ENCODE peak calls at places on chromosomes 11 and 22, in six cellular contexts. J is cardiac fibroblast, F is thyroid gland, X is glutamatergic neuron, O is uterus, Q is esophagus squamous epithelium. P is an unnamed sample.

GRCh38 chr11:65223031-65223430 is 38.7 kb upstream of the POLA2 start:
- DNase-seq in X (no peak), O (no peak), J (no peak), F (no peak), Q (no peak), P (no peak)

GRCh38 chr11:28899706-28900105 is 791.5 kb downstream of the METTL15 start:
- DNase-seq in Q (no peak), X (no peak), O (no peak), J (no peak), F (no peak), P (no peak)

GRCh38 chr11:57316017-57316416 is 8.7 kb downstream of the TNKS1BP1 start:
- DNase-seq in Q (no peak), O (no peak), F (peak), J (peak), X (no peak), P (no peak)

GRCh38 chr22:44901301-44901700 is 108.5 kb downstream of the PHF21B start:
- DNase-seq in O (no peak), J (peak), F (no peak), Q (no peak), X (no peak), P (no peak)

GRCh38 chr11:17405232-17406005 is 17.0 kb upstream of the KCNJ11 start:
- DNase-seq in F (peak), O (peak), X (peak), J (peak), Q (no peak), P (no peak)

GRCh38 chr11:97979741-97980140 is 1041.0 kb upstream of the CNTN5 start:
- DNase-seq in F (no peak), Q (no peak), X (no peak), J (no peak), O (no peak), P (no peak)

GRCh38 chr22:31346733-31347250 is 646 bp upstream of the PATZ1 start:
- DNase-seq in X (peak), F (peak), O (peak), Q (no peak), J (peak), P (peak)

GRCh38 chr11:115042002-115042401 is 363.7 kb downstream of the NXPE2 start:
- DNase-seq in Q (no peak), F (no peak), O (no peak), X (peak), J (no peak), P (no peak)

GRCh38 chr22:27896251-27896650 is 22.8 kb downstream of the PITPNB start:
- DNase-seq in X (no peak), Q (no peak), O (no peak), F (no peak), J (no peak), P (no peak)

GRCh38 chr22:38860291-38861169 is 11.5 kb downstream of the CBX6 start:
- DNase-seq in Q (no peak), O (no peak), X (peak), J (no peak), F (no peak), P (no peak)

DNA sequence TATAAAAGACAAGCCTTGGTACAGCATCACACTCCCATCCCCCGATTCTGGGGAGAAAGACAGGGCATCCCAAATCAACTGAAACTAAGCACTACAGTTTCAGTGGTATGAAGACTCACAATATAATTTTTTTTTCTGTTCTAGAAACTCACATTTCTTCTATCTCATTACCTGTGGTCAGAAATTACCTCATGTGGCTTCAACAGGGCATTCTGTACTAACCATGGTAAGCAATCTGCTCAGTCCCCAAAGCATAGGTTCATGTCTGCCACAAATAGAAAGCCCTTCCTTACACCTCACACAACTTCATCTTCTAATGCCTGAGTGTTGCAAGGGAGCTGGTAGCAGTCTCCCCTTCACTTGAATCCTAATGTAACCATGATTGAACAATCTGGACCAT is 147.4 kb upstream of the POU2AF2 start:
- DNase-seq in J (no peak), F (no peak), X (no peak), O (no peak), Q (no peak), P (no peak)
- TF ChIP-seq CTCF in J (no peak), F (no peak), X (no peak), O (no peak), Q (no peak), P (no peak)

GRCh38 chr22:25169278-25170031 is 30.2 kb upstream of the CRYBB3 start:
- DNase-seq in O (no peak), F (peak), Q (no peak), J (no peak), X (no peak), P (no peak)

GRCh38 chr22:25174156-25174887 is 25.3 kb upstream of the CRYBB3 start:
- DNase-seq in O (no peak), X (no peak), F (no peak), J (no peak), Q (no peak), P (no peak)

GRCh38 chr22:25170426-25170980 is 29.2 kb upstream of the CRYBB3 start:
- DNase-seq in X (no peak), F (peak), O (no peak), J (no peak), Q (no peak), P (no peak)

GRCh38 chr22:25174888-25175411 is 24.7 kb upstream of the CRYBB3 start:
- DNase-seq in J (no peak), O (no peak), X (no peak), F (no peak), Q (no peak), P (no peak)

DNA sequence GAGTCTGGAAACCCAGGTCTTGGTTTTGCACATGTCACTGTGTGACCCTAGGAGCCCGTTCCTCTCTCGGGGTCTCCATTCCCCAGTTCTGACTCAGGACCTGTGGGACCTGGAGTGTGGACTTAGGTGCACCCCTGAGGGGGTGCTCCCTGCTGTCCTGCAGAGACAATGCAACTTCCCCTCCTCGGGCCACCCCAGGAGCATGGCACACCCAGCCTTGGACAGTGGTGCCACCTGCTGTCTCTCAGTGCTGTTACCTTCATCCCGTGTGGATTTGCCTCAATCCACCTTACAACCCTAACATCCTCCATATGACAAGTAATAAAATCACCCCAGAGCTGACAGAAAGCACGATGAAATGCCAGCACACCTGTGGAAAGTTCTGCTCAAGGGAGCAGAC is 27.5 kb upstream of the CRYBB3 start:
- DNase-seq in Q (no peak), X (no peak), F (peak), J (peak), O (no peak), P (no peak)
- TF ChIP-seq CTCF in Q (peak), X (no peak), F (peak), J (peak), O (peak), P (no peak)

DNA sequence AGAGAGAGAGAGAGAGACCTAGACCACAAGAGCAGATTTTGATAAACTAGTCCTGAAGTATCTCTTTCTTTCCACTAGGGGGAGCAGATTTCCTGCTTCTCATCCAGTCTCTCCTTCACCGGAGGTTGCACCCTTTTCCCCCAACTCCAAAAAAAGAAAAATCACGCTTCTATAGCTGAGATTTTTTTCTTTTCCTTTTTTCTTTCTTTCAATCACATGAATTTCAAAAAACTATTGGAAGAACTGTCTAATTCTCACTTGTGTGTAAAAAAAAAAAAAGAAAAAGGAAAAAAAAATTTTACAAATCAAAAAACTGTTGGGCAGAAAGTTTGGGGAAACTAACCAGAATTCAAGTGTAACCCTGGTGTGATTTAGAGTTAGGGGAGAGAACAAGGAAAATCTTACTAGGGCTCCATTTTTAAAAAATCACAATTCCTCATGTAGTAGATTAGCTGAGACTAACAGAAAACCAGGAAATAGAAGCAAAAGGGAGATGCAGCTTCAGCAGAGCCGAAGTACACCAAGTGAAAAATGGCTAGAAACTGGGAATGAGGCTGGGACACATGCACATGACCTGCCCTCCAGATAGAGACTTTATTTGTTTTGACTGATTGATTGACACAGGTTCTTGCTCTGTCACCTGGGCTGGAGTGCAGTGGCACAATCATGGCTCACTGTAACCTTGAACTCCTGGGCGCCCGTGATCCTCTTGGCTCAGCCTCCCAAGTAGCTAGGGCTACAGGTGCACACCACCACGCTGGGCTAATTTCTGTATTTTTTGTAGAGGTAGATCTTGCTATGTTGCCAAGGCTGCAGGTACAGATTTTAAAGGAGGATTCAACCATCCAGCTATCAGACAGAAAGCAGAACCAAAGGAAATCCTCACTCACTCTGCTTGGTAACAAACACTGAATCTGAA is 27.1 kb downstream of the SDHD start:
- DNase-seq in Q (no peak), J (peak), X (no peak), O (no peak), F (no peak), P (no peak)
- TF ChIP-seq CTCF in Q (peak), J (peak), X (peak), O (peak), F (peak), P (peak)

GRCh38 chr11:15075162-15075526 is 1.8 kb downstream of the CALCB start:
- DNase-seq in J (no peak), Q (no peak), F (no peak), X (no peak), O (no peak), P (no peak)
- TF ChIP-seq CTCF in J (no peak), Q (no peak), F (no peak), X (no peak), O (no peak), P (no peak)

DNA sequence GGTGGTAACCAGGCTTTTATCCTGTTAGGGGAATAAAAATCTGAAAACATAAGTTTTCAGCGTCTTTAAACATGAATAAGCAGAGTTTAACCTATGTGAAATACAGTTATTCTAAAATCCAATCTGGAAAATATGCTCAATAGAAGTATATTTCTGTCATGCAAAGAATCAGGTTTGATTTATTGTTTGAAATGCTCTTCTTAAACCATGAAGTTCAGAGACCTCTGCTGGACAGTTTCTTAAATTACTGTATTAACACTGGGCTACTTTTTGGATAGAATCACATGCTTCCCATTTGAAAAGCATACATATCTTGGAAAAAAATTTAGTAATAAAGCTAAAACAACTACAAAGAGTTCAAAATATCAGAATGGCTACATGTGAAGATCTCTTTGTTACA is 25.4 kb downstream of the APIP start:
- DNase-seq in F (no peak), X (no peak), Q (no peak), J (peak), O (no peak), P (no peak)
- TF ChIP-seq CTCF in F (no peak), X (no peak), Q (peak), J (peak), O (no peak), P (peak)

GRCh38 chr11:122923302-122923701 is 40.7 kb downstream of the JHY start:
- DNase-seq in Q (no peak), O (no peak), F (no peak), J (no peak), X (no peak), P (no peak)
- TF ChIP-seq CTCF in Q (no peak), O (no peak), F (no peak), J (no peak), X (no peak), P (no peak)

GRCh38 chr11:84794663-84795443 is 832.3 kb downstream of the DLG2 start:
- DNase-seq in J (no peak), F (no peak), O (no peak), Q (no peak), X (no peak), P (no peak)
- TF ChIP-seq CTCF in J (no peak), F (no peak), O (no peak), Q (no peak), X (no peak), P (no peak)

GRCh38 chr22:22047266-22047665 is 64.7 kb upstream of the TOP3B start:
- DNase-seq in O (no peak), F (no peak), J (no peak), X (no peak), Q (no peak), P (no peak)

GRCh38 chr22:22048318-22048942 is 65.8 kb upstream of the TOP3B start:
- DNase-seq in Q (no peak), J (no peak), F (no peak), O (no peak), X (no peak), P (no peak)

GRCh38 chr22:22047776-22048175 is 65.2 kb upstream of the TOP3B start:
- DNase-seq in O (no peak), F (no peak), J (no peak), X (no peak), Q (no peak), P (no peak)

GRCh38 chr22:22045576-22046335 is 63.2 kb upstream of the TOP3B start:
- DNase-seq in X (peak), J (no peak), F (no peak), Q (no peak), O (no peak), P (no peak)

GRCh38 chr22:22046370-22046769 is 63.8 kb upstream of the TOP3B start:
- DNase-seq in Q (no peak), J (no peak), O (no peak), X (no peak), F (no peak), P (no peak)
- TF ChIP-seq CTCF in Q (no peak), J (no peak), O (no peak), X (no peak), F (no peak), P (no peak)

DNA sequence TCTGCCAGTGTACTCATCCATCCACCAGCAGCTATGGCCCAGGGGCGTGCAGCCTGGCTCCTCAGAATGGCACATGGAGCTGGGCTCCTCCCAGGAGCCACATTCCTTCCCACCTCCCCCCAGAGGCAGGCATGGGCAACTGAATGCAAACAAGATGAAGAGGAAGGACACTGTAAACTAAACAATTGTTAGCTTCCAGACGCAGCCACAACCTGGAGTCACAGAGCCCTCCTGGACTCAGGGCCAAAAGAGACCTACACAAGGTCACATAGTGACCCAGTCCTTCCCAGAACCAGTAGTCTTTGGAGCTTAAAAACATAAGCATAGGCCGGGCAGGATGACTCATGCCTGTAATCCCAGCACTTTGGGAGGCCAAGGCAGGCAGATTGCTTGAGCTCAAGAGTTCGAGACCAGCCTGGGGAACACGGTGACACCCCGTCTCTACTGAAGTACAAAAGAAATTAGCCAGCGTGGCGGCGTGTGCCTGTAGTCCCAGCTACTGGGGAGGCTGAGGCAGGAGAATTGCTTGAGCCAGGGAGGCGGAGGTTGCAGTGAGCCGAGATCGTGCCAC is 30.7 kb upstream of the CLDN5 start:
- DNase-seq in J (peak), F (no peak), O (no peak), Q (no peak), X (no peak), P (peak)
- TF ChIP-seq CTCF in J (peak), F (no peak), O (no peak), Q (no peak), X (no peak), P (peak)